ENCODE peak calls at places on chromosome 20, in nine cellular contexts. One of them, this sample, is unnamed.

GRCh38 chr20:49268600-49269365 is 9.1 kb downstream of the ZNFX1 start:
- DNase-seq in psoas muscle: no peak
- DNase-seq in cardiac muscle cell: peak; percentile 49
- DNase-seq in activated CD8-positive, alpha-beta memory T cell treated with anti-CD3 and anti-CD28 coated beads, Interleukin-2, amount 50 U/mL, for 4 hours: no peak
- DNase-seq in activated CD4-positive, alpha-beta T cell treated with anti-CD3 and anti-CD28 coated beads, Interleukin-2, amount 50 U/mL, for 1 hour: no peak
- DNase-seq in NCI-H524: no peak
- DNase-seq in ascending aorta: no peak
- DNase-seq in naive B cell: no peak
- DNase-seq in SHP77: no peak
- DNase-seq in this sample: no peak

GRCh38 chr20:50921783-50922501 is 9.3 kb downstream of the ADNP start:
- DNase-seq in activated CD4-positive, alpha-beta T cell treated with anti-CD3 and anti-CD28 coated beads, Interleukin-2, amount 50 U/mL, for 1 hour: no peak
- DNase-seq in activated CD8-positive, alpha-beta memory T cell treated with anti-CD3 and anti-CD28 coated beads, Interleukin-2, amount 50 U/mL, for 4 hours: no peak
- DNase-seq in cardiac muscle cell: no peak
- DNase-seq in ascending aorta: no peak
- DNase-seq in psoas muscle: no peak
- DNase-seq in naive B cell: no peak
- DNase-seq in NCI-H524: no peak
- DNase-seq in SHP77: no peak
- DNase-seq in this sample: no peak

GRCh38 chr20:15455279-15455678 is 1117.9 kb upstream of the FLRT3 start:
- DNase-seq in psoas muscle: no peak
- DNase-seq in SHP77: no peak
- DNase-seq in ascending aorta: no peak
- DNase-seq in NCI-H524: no peak
- DNase-seq in activated CD4-positive, alpha-beta T cell treated with anti-CD3 and anti-CD28 coated beads, Interleukin-2, amount 50 U/mL, for 1 hour: no peak
- DNase-seq in naive B cell: no peak
- DNase-seq in activated CD8-positive, alpha-beta memory T cell treated with anti-CD3 and anti-CD28 coated beads, Interleukin-2, amount 50 U/mL, for 4 hours: no peak
- DNase-seq in cardiac muscle cell: no peak
- DNase-seq in this sample: no peak

GRCh38 chr20:24682496-24683090 is 213.2 kb downstream of the SYNDIG1 start:
- DNase-seq in activated CD4-positive, alpha-beta T cell treated with anti-CD3 and anti-CD28 coated beads, Interleukin-2, amount 50 U/mL, for 1 hour: no peak
- DNase-seq in naive B cell: no peak
- DNase-seq in activated CD8-positive, alpha-beta memory T cell treated with anti-CD3 and anti-CD28 coated beads, Interleukin-2, amount 50 U/mL, for 4 hours: no peak
- DNase-seq in NCI-H524: no peak
- DNase-seq in SHP77: no peak
- DNase-seq in cardiac muscle cell: no peak
- DNase-seq in psoas muscle: no peak
- DNase-seq in ascending aorta: no peak
- DNase-seq in this sample: no peak

GRCh38 chr20:55140631-55141030 is 665.2 kb downstream of the DOK5 start:
- DNase-seq in cardiac muscle cell: no peak
- DNase-seq in NCI-H524: no peak
- DNase-seq in naive B cell: no peak
- DNase-seq in psoas muscle: no peak
- DNase-seq in ascending aorta: no peak
- DNase-seq in SHP77: peak; percentile 88
- DNase-seq in activated CD4-positive, alpha-beta T cell treated with anti-CD3 and anti-CD28 coated beads, Interleukin-2, amount 50 U/mL, for 1 hour: no peak
- DNase-seq in activated CD8-positive, alpha-beta memory T cell treated with anti-CD3 and anti-CD28 coated beads, Interleukin-2, amount 50 U/mL, for 4 hours: no peak
- DNase-seq in this sample: no peak

GRCh38 chr20:42204261-42204660 is 586.1 kb upstream of the CHD6 start:
- DNase-seq in activated CD8-positive, alpha-beta memory T cell treated with anti-CD3 and anti-CD28 coated beads, Interleukin-2, amount 50 U/mL, for 4 hours: no peak
- DNase-seq in activated CD4-positive, alpha-beta T cell treated with anti-CD3 and anti-CD28 coated beads, Interleukin-2, amount 50 U/mL, for 1 hour: no peak
- DNase-seq in psoas muscle: no peak
- DNase-seq in cardiac muscle cell: no peak
- DNase-seq in SHP77: no peak
- DNase-seq in ascending aorta: no peak
- DNase-seq in naive B cell: no peak
- DNase-seq in NCI-H524: peak; percentile 15
- DNase-seq in this sample: peak; percentile 43

GRCh38 chr20:53576586-53577318 is 16.9 kb downstream of the ZNF217 start:
- DNase-seq in activated CD8-positive, alpha-beta memory T cell treated with anti-CD3 and anti-CD28 coated beads, Interleukin-2, amount 50 U/mL, for 4 hours: no peak
- DNase-seq in activated CD4-positive, alpha-beta T cell treated with anti-CD3 and anti-CD28 coated beads, Interleukin-2, amount 50 U/mL, for 1 hour: no peak
- DNase-seq in NCI-H524: no peak
- DNase-seq in psoas muscle: no peak
- DNase-seq in naive B cell: no peak
- DNase-seq in cardiac muscle cell: no peak
- DNase-seq in SHP77: no peak
- DNase-seq in ascending aorta: no peak
- DNase-seq in this sample: no peak

GRCh38 chr20:52847029-52847660 is 125.0 kb upstream of the TSHZ2 start:
- DNase-seq in cardiac muscle cell: peak; percentile 11
- DNase-seq in activated CD8-positive, alpha-beta memory T cell treated with anti-CD3 and anti-CD28 coated beads, Interleukin-2, amount 50 U/mL, for 4 hours: no peak
- DNase-seq in NCI-H524: no peak
- DNase-seq in ascending aorta: no peak
- DNase-seq in SHP77: no peak
- DNase-seq in activated CD4-positive, alpha-beta T cell treated with anti-CD3 and anti-CD28 coated beads, Interleukin-2, amount 50 U/mL, for 1 hour: no peak
- DNase-seq in psoas muscle: no peak
- DNase-seq in naive B cell: no peak
- DNase-seq in this sample: no peak

GRCh38 chr20:51342510-51343236 is 199.8 kb downstream of the NFATC2 start:
- DNase-seq in SHP77: no peak
- DNase-seq in cardiac muscle cell: no peak
- DNase-seq in activated CD4-positive, alpha-beta T cell treated with anti-CD3 and anti-CD28 coated beads, Interleukin-2, amount 50 U/mL, for 1 hour: no peak
- DNase-seq in psoas muscle: no peak
- DNase-seq in naive B cell: no peak
- DNase-seq in activated CD8-positive, alpha-beta memory T cell treated with anti-CD3 and anti-CD28 coated beads, Interleukin-2, amount 50 U/mL, for 4 hours: no peak
- DNase-seq in NCI-H524: no peak
- DNase-seq in ascending aorta: no peak
- DNase-seq in this sample: no peak

GRCh38 chr20:19497064-19497463 is 261.0 kb upstream of the RIN2 start:
- DNase-seq in SHP77: no peak
- DNase-seq in activated CD8-positive, alpha-beta memory T cell treated with anti-CD3 and anti-CD28 coated beads, Interleukin-2, amount 50 U/mL, for 4 hours: no peak
- DNase-seq in NCI-H524: no peak
- DNase-seq in ascending aorta: no peak
- DNase-seq in psoas muscle: no peak
- DNase-seq in cardiac muscle cell: no peak
- DNase-seq in activated CD4-positive, alpha-beta T cell treated with anti-CD3 and anti-CD28 coated beads, Interleukin-2, amount 50 U/mL, for 1 hour: no peak
- DNase-seq in naive B cell: no peak
- DNase-seq in this sample: no peak

GRCh38 chr20:38789503-38790209 is 15.8 kb upstream of the PPP1R16B start:
- DNase-seq in activated CD4-positive, alpha-beta T cell treated with anti-CD3 and anti-CD28 coated beads, Interleukin-2, amount 50 U/mL, for 1 hour: no peak
- DNase-seq in psoas muscle: no peak
- DNase-seq in SHP77: no peak
- DNase-seq in cardiac muscle cell: no peak
- DNase-seq in activated CD8-positive, alpha-beta memory T cell treated with anti-CD3 and anti-CD28 coated beads, Interleukin-2, amount 50 U/mL, for 4 hours: no peak
- DNase-seq in naive B cell: no peak
- DNase-seq in NCI-H524: no peak
- DNase-seq in ascending aorta: no peak
- DNase-seq in this sample: no peak

GRCh38 chr20:4151991-4152695 is 136.8 kb upstream of the RNF24 start:
- DNase-seq in cardiac muscle cell: peak; percentile 37
- DNase-seq in NCI-H524: no peak
- DNase-seq in SHP77: no peak
- DNase-seq in activated CD4-positive, alpha-beta T cell treated with anti-CD3 and anti-CD28 coated beads, Interleukin-2, amount 50 U/mL, for 1 hour: no peak
- DNase-seq in naive B cell: no peak
- DNase-seq in ascending aorta: no peak
- DNase-seq in psoas muscle: no peak
- DNase-seq in activated CD8-positive, alpha-beta memory T cell treated with anti-CD3 and anti-CD28 coated beads, Interleukin-2, amount 50 U/mL, for 4 hours: no peak
- DNase-seq in this sample: peak; percentile 15